ENCODE peak calls at places on chromosomes 6 and 20, in six cellular contexts. V is IMR-90, I is mesendoderm, P is trophoblast cell, W is H1, T is mesenchymal stem cell. K is an unnamed sample.

GRCh38 chr20:57570145-57570850 is 9.4 kb downstream of the PCK1 start:
- DNase-seq in V (no peak), I (no peak), P (no peak), W (no peak), T (no peak), K (no peak)

GRCh38 chr20:51800769-51801219 is 1.5 kb downstream of the SALL4 start:
- DNase-seq in V (no peak), I (peak; percentile 81), P (peak; percentile 12), W (no peak), T (peak; percentile 54), K (no peak)

GRCh38 chr6:5135783-5136376 is 50.7 kb downstream of the PPP1R3G start:
- DNase-seq in V (no peak), I (peak; percentile 73), P (peak; percentile 62), W (no peak), T (peak; percentile 40), K (no peak)

GRCh38 chr20:32960222-32960518 is 44.1 kb downstream of the SUN5 start:
- DNase-seq in V (no peak), I (no peak), P (no peak), W (no peak), T (no peak), K (no peak)

GRCh38 chr20:2104236-2104635 is 2.6 kb downstream of the STK35 start:
- DNase-seq in V (no peak), I (no peak), P (no peak), W (no peak), T (peak; percentile 7), K (no peak)

GRCh38 chr6:119830494-119831295 is 481.1 kb upstream of the MAN1A1 start:
- DNase-seq in V (no peak), I (peak; percentile 50), P (no peak), W (no peak), T (no peak), K (no peak)

GRCh38 chr20:38260378-38261053 is at the start of gene KIAA1755:
- DNase-seq in V (no peak), I (no peak), P (peak; percentile 20), W (no peak), T (no peak), K (peak; percentile 32)

GRCh38 chr6:7646394-7646793 is 56.4 kb downstream of the SNRNP48 start:
- DNase-seq in V (peak; percentile 68), I (no peak), P (no peak), W (no peak), T (no peak), K (no peak)

GRCh38 chr6:89853068-89853467 is 23.4 kb downstream of the CASP8AP2 start:
- DNase-seq in V (peak; percentile 70), I (no peak), P (peak; percentile 84), W (no peak), T (peak; percentile 14), K (no peak)

GRCh38 chr6:17054647-17055046 is 47.2 kb upstream of the STMND1 start:
- DNase-seq in V (no peak), I (no peak), P (peak; percentile 63), W (no peak), T (no peak), K (no peak)

GRCh38 chr20:49518576-49518975 is 36.1 kb upstream of the KCNB1 start:
- DNase-seq in V (no peak), I (no peak), P (no peak), W (no peak), T (no peak), K (no peak)

GRCh38 chr6:159103396-159104162 is 58.8 kb upstream of the TAGAP start:
- DNase-seq in V (no peak), I (no peak), P (no peak), W (no peak), T (no peak), K (no peak)

GRCh38 chr6:159104931-159105330 is 60.1 kb upstream of the TAGAP start:
- DNase-seq in V (no peak), I (peak; percentile 23), P (no peak), W (no peak), T (no peak), K (no peak)

GRCh38 chr6:159105716-159106115 is 60.9 kb upstream of the TAGAP start:
- DNase-seq in V (no peak), I (no peak), P (no peak), W (no peak), T (no peak), K (no peak)

GRCh38 chr6:159102373-159103160 is 57.8 kb upstream of the TAGAP start:
- DNase-seq in V (no peak), I (no peak), P (no peak), W (no peak), T (no peak), K (no peak)

GRCh38 chr6:159104163-159104885 is 59.5 kb upstream of the TAGAP start:
- DNase-seq in V (peak; percentile 45), I (peak; percentile 77), P (peak; percentile 78), W (peak; percentile 46), T (peak; percentile 56), K (peak; percentile 45)
- H3K4me3 ChIP-seq in V (no peak overlapping the region), I (no peak overlapping the region), P (no peak overlapping the region), W (no peak overlapping the region), T (no peak overlapping the region), K (no peak overlapping the region)

DNA sequence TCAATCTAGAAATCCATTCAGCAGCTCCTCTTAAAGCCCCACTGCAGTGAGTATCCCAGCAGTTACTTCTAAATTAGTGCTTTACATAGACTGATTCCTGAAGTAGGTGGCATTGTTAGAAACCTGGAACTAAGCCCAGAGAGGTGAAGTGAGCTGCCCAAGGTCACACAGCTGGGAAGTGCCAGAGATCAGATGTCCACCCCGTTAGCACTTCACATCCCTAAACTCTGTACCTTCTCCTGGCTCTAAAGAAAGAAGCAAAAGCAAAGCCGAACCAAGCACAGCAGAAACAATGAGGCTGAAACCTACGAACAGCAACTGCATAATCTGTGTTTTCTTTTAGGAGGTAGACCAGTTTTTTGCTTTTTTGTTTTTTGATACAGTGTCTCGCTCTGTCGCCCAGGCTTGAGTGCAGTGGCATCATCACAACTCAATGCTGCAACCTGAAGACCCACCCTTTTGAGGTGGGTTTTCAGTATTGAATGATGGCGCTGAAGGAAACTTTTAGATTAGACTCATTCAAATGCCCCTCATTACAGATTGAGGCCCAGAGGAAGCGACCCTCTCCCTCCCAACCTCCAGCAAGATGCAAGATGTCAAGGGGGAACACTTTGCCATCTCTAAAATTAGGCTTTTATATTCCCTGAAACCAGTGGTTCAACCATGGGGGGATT is 3.2 kb upstream of the ZMYND8 start:
- DNase-seq in V (no peak), I (no peak), P (no peak), W (no peak), T (no peak), K (no peak)
- H3K18ac ChIP-seq in V (peak overlapping the region; percentile 91), I (peak overlapping the region; percentile 100), P (peak overlapping the region; percentile 82), W (peak overlapping the region; percentile 60), T (peak overlapping the region; percentile 100), K (peak overlapping the region; percentile 5)

GRCh38 chr6:27174958-27175357 is 72.5 kb upstream of the PRSS16 start:
- DNase-seq in V (no peak), I (no peak), P (no peak), W (no peak), T (no peak), K (no peak)

GRCh38 chr6:27176096-27176495 is 71.4 kb upstream of the PRSS16 start:
- DNase-seq in V (peak; percentile 67), I (no peak), P (peak; percentile 81), W (no peak), T (peak; percentile 74), K (no peak)

GRCh38 chr6:27177454-27178000 is 70.0 kb upstream of the PRSS16 start:
- DNase-seq in V (peak; percentile 83), I (peak; percentile 97), P (peak; percentile 93), W (no peak), T (peak; percentile 93), K (peak; percentile 87)

GRCh38 chr6:27178860-27179259 is 68.6 kb upstream of the PRSS16 start:
- DNase-seq in V (no peak), I (peak; percentile 65), P (peak; percentile 36), W (no peak), T (no peak), K (no peak)

GRCh38 chr6:27178001-27178730 is 69.3 kb upstream of the PRSS16 start:
- DNase-seq in V (peak; percentile 94), I (peak; percentile 93), P (peak; percentile 85), W (no peak), T (peak; percentile 96), K (peak; percentile 71)
- H2BK120ac ChIP-seq in V (peak overlapping the region; percentile 75), I (no peak overlapping the region), P (peak overlapping the region; percentile 61), W (no peak overlapping the region), T (no peak overlapping the region), K (no peak overlapping the region)

DNA sequence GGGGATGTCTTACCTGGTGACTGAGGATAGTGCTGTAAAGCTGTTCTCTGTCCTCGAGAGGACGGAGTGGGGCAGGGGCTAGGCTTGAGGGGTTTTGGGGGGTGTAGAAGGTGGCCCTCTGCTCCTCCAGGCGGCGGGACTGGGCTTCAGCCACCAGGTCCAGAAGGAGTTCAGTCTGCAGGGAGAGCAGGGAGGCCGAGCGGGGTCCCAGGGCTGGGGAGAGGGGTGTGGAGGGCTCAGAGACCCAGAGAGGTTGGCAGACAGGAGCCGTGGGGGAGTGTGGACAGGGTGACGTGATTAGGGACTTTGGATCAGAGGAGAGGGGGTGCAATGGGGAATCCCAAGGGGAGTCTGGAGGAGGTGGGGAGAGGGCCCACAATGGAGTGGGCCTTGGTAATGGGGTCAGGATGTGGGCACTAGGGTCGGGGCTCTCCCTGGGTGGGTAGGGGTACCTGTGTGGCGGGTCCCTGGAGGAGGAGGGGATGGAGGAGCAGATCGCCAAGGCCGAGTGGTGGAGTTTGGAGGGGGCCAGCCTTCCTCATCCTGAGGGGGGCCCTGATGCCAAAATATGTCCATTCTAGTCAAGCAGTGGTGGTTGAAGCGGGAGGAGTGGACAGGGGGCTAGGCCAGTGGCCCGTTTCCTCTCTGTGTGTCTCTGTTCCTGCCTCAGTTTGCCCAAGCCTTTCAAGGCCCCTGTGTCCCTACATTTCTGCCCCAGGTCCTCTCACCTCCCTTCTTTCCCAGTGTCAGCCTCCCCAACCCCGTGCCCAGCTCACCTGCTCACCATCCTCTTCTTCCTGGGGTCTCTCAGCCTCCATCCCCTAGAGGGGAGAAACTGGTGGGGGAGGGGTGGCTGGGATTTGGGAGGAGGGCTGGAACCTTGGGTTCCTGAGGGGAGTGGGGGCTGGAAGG is 491 bp downstream of the GPSM3 start:
- DNase-seq in V (no peak), I (no peak), P (no peak), W (no peak), T (no peak), K (no peak)
- H3K4me3 ChIP-seq in V (no peak overlapping the region), I (no peak overlapping the region), P (no peak overlapping the region), W (peak overlapping the region; percentile 42), T (no peak overlapping the region), K (no peak overlapping the region)